ENCODE peak calls at places on chromosomes 2 and 18, in five cellular contexts. H, Y, K, X and N are unnamed samples.

GRCh38 chr18:34595673-34596072 is 114.4 kb upstream of the DTNA start:
- DNase-seq in Y (no peak), X (peak), K (peak), H (peak), N (peak)

GRCh38 chr18:13070460-13070859 is 79.3 kb downstream of the CEP192 start:
- DNase-seq in Y (no peak), K (peak), H (peak), X (no peak), N (no peak)

GRCh38 chr2:14140009-14140408 is 492.5 kb upstream of the LRATD1 start:
- DNase-seq in H (no peak), Y (no peak), K (no peak), X (no peak), N (no peak)

GRCh38 chr18:10127721-10128120 is 213.9 kb downstream of the VAPA start:
- DNase-seq in K (no peak), X (no peak), Y (no peak), H (no peak), N (no peak)

GRCh38 chr2:85949280-85949679 is 60.5 kb upstream of the ST3GAL5 start:
- DNase-seq in Y (no peak), K (no peak), H (no peak), X (peak), N (no peak)

GRCh38 chr2:29443627-29444026 is 328.4 kb downstream of the CLIP4 start:
- DNase-seq in X (no peak), Y (peak), H (no peak), K (peak), N (peak)

GRCh38 chr2:25310965-25311865 is 30.5 kb downstream of the DNMT3A start:
- DNase-seq in Y (peak), K (no peak), X (no peak), H (no peak), N (peak)

GRCh38 chr2:158172719-158173118 is 71.0 kb downstream of the UPP2 start:
- DNase-seq in Y (no peak), H (no peak), K (no peak), X (no peak), N (no peak)

GRCh38 chr2:220847587-220847986 is 724.5 kb downstream of the EPHA4 start:
- DNase-seq in H (peak), Y (peak), X (no peak), K (peak), N (peak)

GRCh38 chr2:108701208-108701607 is 18.1 kb upstream of the RANBP2 start:
- DNase-seq in X (no peak), K (no peak), Y (no peak), H (no peak), N (no peak)

GRCh38 chr2:52821631-52822030 is 946.0 kb upstream of the CHAC2 start:
- DNase-seq in K (peak), H (peak), X (no peak), Y (no peak), N (peak)

GRCh38 chr2:226661789-226662545 is 137.7 kb downstream of the IRS1 start:
- DNase-seq in Y (no peak), K (peak), X (no peak), H (peak), N (peak)

GRCh38 chr2:213148572-213149331 is 2.7 kb downstream of the IKZF2 start:
- DNase-seq in H (no peak), Y (no peak), X (no peak), K (peak), N (no peak)

GRCh38 chr2:149799296-149799695 is 211.7 kb upstream of the MMADHC start:
- DNase-seq in Y (no peak), X (peak), H (peak), K (peak), N (peak)

GRCh38 chr2:16055848-16056580 is 115.7 kb downstream of the MYCN start:
- DNase-seq in H (no peak), X (no peak), K (no peak), Y (no peak), N (no peak)

GRCh38 chr2:17557596-17557995 is 17.1 kb downstream of the VSNL1 start:
- DNase-seq in H (no peak), Y (no peak), K (no peak), X (no peak), N (peak)

GRCh38 chr2:188295067-188295685 is 3.5 kb downstream of the GULP1 start:
- DNase-seq in K (no peak), X (peak), H (no peak), Y (no peak), N (no peak)

GRCh38 chr2:121241466-121241865 is 43.5 kb downstream of the TFCP2L1 start:
- DNase-seq in X (no peak), Y (no peak), K (no peak), H (no peak), N (no peak)

GRCh38 chr2:127562930-127563329 is 27.4 kb downstream of the MYO7B start:
- DNase-seq in X (no peak), H (no peak), K (no peak), Y (no peak), N (no peak)

GRCh38 chr18:8912348-8913057 is 190.0 kb upstream of the NDUFV2 start:
- DNase-seq in Y (no peak), H (peak), X (no peak), K (no peak), N (no peak)

GRCh38 chr2:75640621-75641121 is 5.9 kb upstream of the MRPL19 start:
- DNase-seq in H (peak), X (peak), K (peak), Y (no peak), N (peak)

GRCh38 chr18:54696616-54697293 is 105.7 kb downstream of the DYNAP start:
- DNase-seq in Y (no peak), H (no peak), X (no peak), K (no peak), N (no peak)

GRCh38 chr2:62423235-62423634 is 82.8 kb downstream of the TMEM17 start:
- DNase-seq in X (no peak), H (no peak), Y (no peak), K (peak), N (peak)

GRCh38 chr2:223601932-223602676 is at the start of gene SCG2:
- DNase-seq in H (peak), X (peak), Y (no peak), K (peak), N (peak)

GRCh38 chr2:218286570-218287459 is 5.5 kb downstream of the TMBIM1 start:
- DNase-seq in X (peak), K (peak), H (peak), Y (no peak), N (peak)

GRCh38 chr2:39571197-39571731 is 94.5 kb upstream of the TMEM178A start:
- DNase-seq in X (no peak), H (peak), Y (no peak), K (peak), N (peak)

GRCh38 chr18:58639751-58640427 is 11.0 kb upstream of the ALPK2 start:
- DNase-seq in Y (peak), K (peak), X (no peak), H (no peak), N (peak)

GRCh38 chr18:13522861-13523660 is 203.3 kb downstream of the FAM210A start:
- DNase-seq in Y (no peak), K (no peak), X (no peak), H (no peak), N (no peak)

GRCh38 chr18:13242797-13243196 is 24.2 kb downstream of the LDLRAD4 start:
- DNase-seq in K (no peak), X (no peak), Y (no peak), H (no peak), N (no peak)

GRCh38 chr18:68972176-68972575 is 174.3 kb downstream of the CCDC102B start:
- DNase-seq in K (no peak), H (peak), X (no peak), Y (no peak), N (no peak)

GRCh38 chr2:212379103-212379502 is 159.5 kb downstream of the ERBB4 start:
- DNase-seq in Y (no peak), X (no peak), K (no peak), H (no peak), N (no peak)

GRCh38 chr2:229835601-229836283 is 86.1 kb downstream of the TRIP12 start:
- DNase-seq in H (no peak), Y (no peak), K (peak), X (no peak), N (peak)

GRCh38 chr2:151481744-151482143 is 72.0 kb downstream of the RIF1 start:
- DNase-seq in H (no peak), Y (no peak), X (no peak), K (no peak), N (no peak)

GRCh38 chr2:227479865-227480475 is 8.0 kb downstream of the AGFG1 start:
- DNase-seq in X (peak), K (peak), H (no peak), Y (no peak), N (no peak)

GRCh38 chr2:51013870-51014526 is 17.9 kb downstream of the NRXN1 start:
- DNase-seq in K (no peak), H (no peak), Y (no peak), X (no peak), N (no peak)

GRCh38 chr2:239165206-239165831 is 235.5 kb downstream of the HDAC4 start:
- DNase-seq in K (no peak), X (no peak), Y (no peak), H (no peak), N (no peak)

GRCh38 chr2:63882395-63883130 is 40.9 kb downstream of the UGP2 start:
- DNase-seq in H (no peak), Y (no peak), X (no peak), K (no peak), N (no peak)

GRCh38 chr2:74789278-74789677 is 44.6 kb upstream of the HK2 start:
- DNase-seq in X (no peak), Y (no peak), K (no peak), H (no peak), N (no peak)

GRCh38 chr2:189580662-189581353 is at the start of gene SLC40A1:
- DNase-seq in Y (no peak), H (peak), X (peak), K (peak), N (peak)
- TF ChIP-seq EZH2 in Y (no peak), H (no peak), X (no peak), K (no peak), N (no peak)

DNA sequence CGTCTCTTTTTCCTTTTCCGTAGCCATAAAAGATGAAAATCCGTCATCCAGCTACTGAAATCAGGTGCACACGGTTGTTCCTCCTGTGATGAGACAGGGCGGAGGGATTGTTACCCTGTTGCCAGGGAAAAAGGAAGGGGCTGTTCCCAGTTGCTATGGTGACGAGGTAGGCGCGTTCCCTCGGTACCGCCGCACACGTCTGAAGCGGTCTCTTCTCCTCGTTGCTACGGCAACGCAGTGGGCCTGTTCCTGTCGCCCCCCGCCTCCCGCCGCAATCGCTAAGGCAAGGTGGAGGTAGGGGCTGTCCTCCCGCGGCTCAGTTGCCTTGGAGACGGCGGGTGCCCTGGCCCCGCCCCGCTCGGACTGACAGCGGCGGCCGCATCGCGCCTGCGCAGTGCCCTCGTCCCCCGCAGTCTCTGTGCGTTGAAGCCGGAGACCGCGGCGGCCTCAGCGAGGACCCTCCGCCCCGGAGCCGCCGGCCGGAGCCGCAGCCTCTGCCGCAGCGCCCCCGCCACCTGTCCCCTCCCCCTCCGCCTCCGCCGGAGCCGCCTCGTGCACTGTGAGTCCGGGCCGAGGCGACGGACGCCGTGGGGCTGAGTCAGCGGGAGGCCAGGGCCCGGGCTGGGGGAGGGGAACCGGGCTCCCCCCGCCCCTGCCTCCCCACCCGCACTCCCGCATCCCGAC is at the start of gene MAPRE3:
- DNase-seq in X (peak), Y (no peak), H (peak), K (peak), N (peak)
- TF ChIP-seq EZH2 in X (peak), Y (no peak), H (no peak), K (no peak), N (no peak)

GRCh38 chr2:100105678-100106054 is 36.7 kb downstream of the AFF3 start:
- DNase-seq in X (no peak), Y (no peak), K (no peak), H (no peak), N (no peak)

GRCh38 chr2:100104718-100105677 is 37.4 kb downstream of the AFF3 start:
- DNase-seq in Y (no peak), X (no peak), K (peak), H (peak), N (no peak)

GRCh38 chr2:100107911-100108647 is 34.3 kb downstream of the AFF3 start:
- DNase-seq in K (no peak), X (no peak), H (no peak), Y (no peak), N (no peak)

GRCh38 chr2:100106460-100106859 is 35.9 kb downstream of the AFF3 start:
- DNase-seq in Y (no peak), K (no peak), X (no peak), H (peak), N (no peak)

GRCh38 chr2:100107440-100107839 is 35.0 kb downstream of the AFF3 start:
- DNase-seq in X (no peak), H (no peak), K (no peak), Y (no peak), N (no peak)
- TF ChIP-seq EZH2 in X (no peak), H (no peak), K (no peak), Y (no peak), N (no peak)

GRCh38 chr2:176096986-176097819 is 2.4 kb upstream of the HOXD12 start:
- DNase-seq in Y (no peak), K (peak), H (peak), X (peak), N (peak)
- TF ChIP-seq EZH2 in Y (no peak), K (no peak), H (peak), X (no peak), N (no peak)

GRCh38 chr2:208407667-208408066 is 1.1 kb downstream of the PTH2R start:
- DNase-seq in X (peak), Y (no peak), K (peak), H (peak), N (no peak)

DNA sequence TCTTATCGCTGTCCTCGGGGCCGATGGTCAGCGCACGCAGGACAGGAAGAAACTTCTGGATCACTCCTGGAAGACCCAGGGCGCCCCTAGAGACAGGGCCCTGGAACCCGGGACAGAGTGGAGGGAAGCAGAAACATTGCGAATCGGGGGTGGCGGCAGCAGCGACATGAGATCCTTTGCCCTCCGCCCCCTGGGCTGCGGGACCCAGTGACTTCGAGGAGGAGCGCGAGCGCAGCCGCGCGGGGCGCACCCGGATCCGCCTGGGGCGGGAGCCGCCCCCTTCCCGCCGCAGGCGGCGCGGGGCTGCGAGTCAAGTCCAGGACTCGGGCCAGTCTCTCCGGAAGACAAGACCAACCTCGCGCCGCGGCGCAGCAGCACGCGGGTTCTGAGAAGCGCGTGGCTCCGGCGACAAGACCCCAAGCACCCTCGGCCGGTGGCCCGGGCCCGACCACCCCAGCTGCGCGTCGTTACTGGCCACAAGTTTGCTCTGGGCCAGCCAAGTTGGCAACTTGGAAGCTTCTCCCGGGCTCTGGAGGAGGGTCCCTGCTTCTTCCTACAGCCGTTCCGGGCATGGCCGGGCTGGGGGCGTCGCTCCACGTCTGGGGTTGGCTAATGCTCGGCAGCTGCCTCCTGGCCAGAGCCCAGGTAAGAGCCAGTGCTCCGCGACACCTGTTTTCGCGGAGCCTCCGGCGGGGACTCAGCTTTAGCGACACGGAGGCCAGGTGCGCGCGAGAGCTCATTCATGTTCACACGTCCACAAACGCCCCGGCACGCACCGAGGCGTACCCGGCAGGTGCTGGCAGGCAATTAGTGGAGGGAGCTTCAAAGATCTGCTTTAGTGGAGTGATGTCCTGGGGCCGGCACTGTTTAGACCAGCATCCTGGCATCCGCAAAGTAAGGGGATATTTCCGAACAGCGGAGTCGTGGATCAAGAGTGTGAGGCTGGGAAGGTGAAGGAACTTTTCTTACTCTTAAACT is at the start of gene PTH2R:
- DNase-seq in H (peak), X (no peak), Y (no peak), K (peak), N (no peak)
- TF ChIP-seq EZH2 in H (peak), X (peak), Y (peak), K (peak), N (peak)

GRCh38 chr2:44941551-44942234 is at the start of gene SIX3:
- DNase-seq in H (no peak), X (peak), Y (no peak), K (peak), N (peak)

GRCh38 chr2:44940612-44941464 is 664 bp upstream of the SIX3 start:
- DNase-seq in X (no peak), K (no peak), H (no peak), Y (no peak), N (no peak)

GRCh38 chr2:44943031-44943692 is 1.7 kb downstream of the SIX3 start:
- DNase-seq in Y (no peak), H (no peak), X (no peak), K (peak), N (no peak)

GRCh38 chr2:44943693-44944101 is 2.2 kb downstream of the SIX3 start:
- DNase-seq in X (no peak), K (no peak), H (no peak), Y (no peak), N (no peak)

GRCh38 chr2:44942304-44943030 is 965 bp downstream of the SIX3 start:
- DNase-seq in K (peak), Y (no peak), X (peak), H (no peak), N (no peak)
- TF ChIP-seq EZH2 in K (no peak), Y (peak), X (peak), H (peak), N (peak)

GRCh38 chr2:199470672-199471442 is 13.1 kb upstream of the SATB2 start:
- DNase-seq in Y (no peak), X (no peak), K (peak), H (no peak), N (no peak)
- TF ChIP-seq EZH2 in Y (peak), X (no peak), K (no peak), H (peak), N (peak)

DNA sequence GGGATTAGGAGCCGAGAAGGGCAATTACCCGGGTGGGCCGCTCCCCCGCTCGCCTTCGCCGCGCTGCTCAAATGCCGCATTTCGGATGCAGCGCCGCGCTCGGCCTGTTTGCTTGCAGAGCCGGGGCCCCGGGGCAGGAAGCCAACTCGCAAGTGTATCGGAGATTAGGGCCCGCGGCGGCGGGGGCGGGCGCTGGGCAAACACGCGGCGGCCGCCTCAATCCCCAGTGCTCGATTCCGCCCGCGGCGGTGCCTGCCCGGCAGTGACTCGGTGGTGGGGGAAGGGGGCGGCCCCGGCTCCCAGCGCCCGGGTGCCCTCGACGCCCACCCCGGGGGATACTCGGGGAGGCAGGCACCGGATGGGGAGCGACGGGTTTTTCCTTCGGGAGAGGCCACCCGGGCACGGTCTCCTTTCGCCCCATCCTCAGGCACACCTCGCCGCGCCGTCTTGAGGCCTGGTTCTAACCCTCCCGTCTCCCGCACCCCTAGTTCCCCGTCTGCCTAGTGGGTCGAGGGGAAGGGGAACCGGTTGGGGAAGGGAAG is 26.6 kb upstream of the NOTO start:
- DNase-seq in H (peak), K (peak), X (peak), Y (no peak), N (peak)
- TF ChIP-seq EZH2 in H (peak), K (no peak), X (no peak), Y (peak), N (peak)

GRCh38 chr2:174490032-174490431 is 3.2 kb upstream of the GPR155 start:
- DNase-seq in Y (no peak), X (no peak), K (no peak), H (no peak), N (no peak)
- TF ChIP-seq EZH2 in Y (no peak), X (no peak), K (no peak), H (no peak), N (no peak)